ENCODE peak calls at places on chromosomes 4 and X, in ten cellular contexts. R, B, E, N, Q, K, F, V, L and P are unnamed samples.

GRCh38 chr4:186979966-186980745 is 256.5 kb upstream of the FAT1 start:
- DNase-seq in R (no peak), N (no peak), Q (no peak), F (no peak), B (no peak), L (no peak), V (no peak), K (no peak), E (no peak), P (peak; percentile 42)

GRCh38 chr4:80913381-80913780 is 117.1 kb upstream of the BMP3 start:
- DNase-seq in K (no peak), F (no peak), R (no peak), B (no peak), L (no peak), Q (no peak), E (no peak), V (no peak), N (no peak), P (no peak)

GRCh38 chr4:13546855-13547562 is 2.7 kb upstream of the NKX3-2 start:
- DNase-seq in F (no peak), K (no peak), E (no peak), N (no peak), B (no peak), R (peak; percentile 79), V (no peak), L (peak; percentile 31), Q (no peak), P (no peak)

GRCh38 chr4:47122592-47123291 is 91.4 kb downstream of the GABRB1 start:
- DNase-seq in R (no peak), K (peak; percentile 49), N (peak; percentile 16), L (peak; percentile 59), Q (peak; percentile 71), B (peak; percentile 37), E (peak; percentile 21), F (peak; percentile 63), V (no peak), P (peak; percentile 90)

GRCh38 chrX:40207626-40208025 is 109.9 kb upstream of the BCOR start:
- DNase-seq in R (no peak), L (no peak), K (no peak), V (no peak), E (no peak), Q (peak; percentile 17), F (no peak), B (no peak), N (no peak), P (no peak)

GRCh38 chr4:90254357-90254756 is 127.2 kb downstream of the CCSER1 start:
- DNase-seq in F (no peak), E (no peak), K (no peak), R (peak; percentile 8), Q (no peak), N (no peak), B (no peak), L (no peak), V (no peak), P (no peak)

GRCh38 chr4:113052379-113052951 is 3.0 kb downstream of the ANK2 start:
- DNase-seq in N (no peak), K (no peak), F (no peak), L (no peak), E (no peak), V (no peak), B (peak; percentile 78), R (no peak), Q (peak; percentile 6), P (peak; percentile 17)

GRCh38 chr4:151784676-151785075 is 23.9 kb upstream of the GATB start:
- DNase-seq in Q (no peak), V (no peak), B (no peak), N (no peak), L (no peak), K (no peak), E (no peak), F (no peak), R (no peak), P (no peak)

GRCh38 chr4:3235581-3235980 is 13.4 kb upstream of the MSANTD1 start:
- DNase-seq in N (no peak), F (no peak), B (no peak), V (no peak), Q (no peak), K (no peak), L (no peak), R (no peak), E (no peak), P (no peak)

GRCh38 chr4:183840311-183840710 is 64.8 kb upstream of the STOX2 start:
- DNase-seq in F (peak; percentile 60), K (peak; percentile 75), N (no peak), V (peak; percentile 2), L (peak; percentile 73), R (peak; percentile 90), E (peak; percentile 48), B (peak; percentile 39), Q (peak; percentile 72), P (peak; percentile 88)

GRCh38 chr4:54440394-54441223 is 211.5 kb downstream of the PDGFRA start:
- DNase-seq in Q (peak; percentile 6), N (no peak), L (no peak), V (no peak), E (peak; percentile 2), F (no peak), K (no peak), R (no peak), B (no peak), P (peak; percentile 71)

GRCh38 chr4:63757919-63758318 is 651.3 kb downstream of the TECRL start:
- DNase-seq in F (no peak), V (no peak), Q (no peak), K (no peak), R (no peak), B (no peak), N (no peak), L (no peak), E (no peak), P (no peak)

GRCh38 chrX:15336023-15336413 is 695 bp upstream of the PIGA start:
- DNase-seq in N (peak; percentile 67), R (no peak), F (no peak), E (no peak), K (no peak), L (no peak), V (no peak), B (peak; percentile 29), Q (peak; percentile 13), P (peak; percentile 55)

GRCh38 chrX:22969416-22969815 is 30.3 kb upstream of the DDX53 start:
- DNase-seq in B (no peak), F (no peak), V (no peak), Q (no peak), K (no peak), N (no peak), E (no peak), R (no peak), L (no peak), P (peak; percentile 48)

GRCh38 chrX:153511784-153512500 is 5.5 kb upstream of the ATP2B3 start:
- DNase-seq in Q (no peak), E (no peak), L (no peak), F (no peak), V (no peak), B (no peak), K (no peak), N (no peak), R (no peak), P (no peak)

GRCh38 chrX:2875798-2876399 is 47.2 kb downstream of the GYG2 start:
- DNase-seq in V (no peak), K (no peak), B (no peak), L (peak; percentile 10), Q (no peak), N (no peak), R (no peak), F (peak; percentile 18), E (no peak), P (peak; percentile 41)

GRCh38 chrX:39439910-39440733 is 638.9 kb downstream of the MID1IP1 start:
- DNase-seq in V (no peak), Q (peak; percentile 12), N (no peak), F (no peak), L (peak; percentile 43), K (no peak), E (no peak), B (no peak), R (no peak), P (no peak)